ENCODE peak calls at places on chromosomes 11 and 22, in eight cellular contexts. A, O, X, B, I, C, L and H are unnamed samples.

GRCh38 chr11:125224391-125225015 is 60.0 kb downstream of the PKNOX2 start:
- DNase-seq in A (peak), X (peak), L (no peak), B (peak), O (peak), I (peak), C (no peak), H (no peak)

GRCh38 chr11:959027-959426 is 33.4 kb downstream of the AP2A2 start:
- DNase-seq in B (no peak), C (no peak), L (no peak), O (peak), A (no peak), I (no peak), X (no peak), H (no peak)

GRCh38 chr22:28442951-28443876 is 236.4 kb downstream of the TTC28 start:
- DNase-seq in B (peak), C (no peak), L (no peak), O (peak), X (peak), A (peak), I (peak), H (peak)

GRCh38 chr11:107526197-107526596 is 39.3 kb downstream of the ALKBH8 start:
- DNase-seq in C (no peak), A (no peak), O (no peak), I (no peak), X (no peak), B (no peak), L (no peak), H (no peak)

GRCh38 chr22:36052505-36052941 is 23.9 kb upstream of the RBFOX2 start:
- DNase-seq in B (no peak), L (no peak), C (peak), A (no peak), O (peak), X (peak), I (no peak), H (no peak)

GRCh38 chr11:73173755-73174494 is 31.8 kb upstream of the FCHSD2 start:
- DNase-seq in B (no peak), I (peak), X (no peak), A (no peak), O (no peak), L (no peak), C (peak), H (no peak)

GRCh38 chr22:27422442-27422841 is 379.1 kb downstream of the MN1 start:
- DNase-seq in I (no peak), O (peak), B (no peak), X (no peak), C (no peak), L (no peak), A (no peak), H (no peak)

GRCh38 chr11:108221981-108222685 is at the start of gene NPAT:
- DNase-seq in X (no peak), B (peak), L (no peak), C (peak), I (no peak), A (no peak), O (no peak), H (no peak)

GRCh38 chr11:123742778-123743177 is 1.3 kb upstream of the ZNF202 start:
- DNase-seq in O (no peak), L (no peak), I (no peak), C (no peak), A (no peak), X (no peak), B (no peak), H (no peak)

GRCh38 chr22:39941661-39942060 is 18.5 kb upstream of the TMA7B start:
- DNase-seq in X (no peak), B (no peak), A (no peak), C (no peak), L (no peak), I (no peak), O (no peak), H (no peak)

GRCh38 chr22:42931421-42932196 is 74.5 kb upstream of the ARFGAP3 start:
- DNase-seq in I (no peak), C (peak), O (no peak), B (no peak), X (no peak), L (no peak), A (no peak), H (no peak)

GRCh38 chr11:67264260-67264659 is 2.0 kb upstream of the GRK2 start:
- DNase-seq in C (no peak), B (no peak), O (no peak), X (no peak), A (no peak), I (no peak), L (no peak), H (no peak)

GRCh38 chr11:67262731-67263675 is 3.3 kb upstream of the GRK2 start:
- DNase-seq in O (peak), B (peak), X (peak), L (peak), I (peak), C (peak), A (peak), H (peak)

GRCh38 chr11:67260406-67260805 is 5.9 kb upstream of the GRK2 start:
- DNase-seq in B (no peak), O (no peak), I (no peak), L (no peak), X (no peak), C (no peak), A (no peak), H (no peak)

GRCh38 chr11:67261635-67261941 is 4.7 kb upstream of the GRK2 start:
- DNase-seq in O (no peak), L (no peak), X (no peak), I (no peak), B (no peak), C (no peak), A (no peak), H (no peak)

GRCh38 chr11:67261942-67262681 is 4.2 kb upstream of the GRK2 start:
- DNase-seq in I (no peak), L (no peak), A (no peak), C (no peak), B (no peak), O (no peak), X (no peak), H (no peak)
- TF ChIP-seq CTCF in I (no peak), L (no peak), A (no peak), C (no peak), B (no peak), O (no peak), X (no peak), H (no peak)

GRCh38 chr11:26227311-26227710 is 104.6 kb upstream of the ANO3 start:
- DNase-seq in B (peak), C (peak), I (no peak), X (peak), A (no peak), L (peak), O (peak), H (no peak)
- TF ChIP-seq CTCF in B (peak), C (peak), I (peak), X (peak), A (no peak), L (peak), O (peak), H (peak)

DNA sequence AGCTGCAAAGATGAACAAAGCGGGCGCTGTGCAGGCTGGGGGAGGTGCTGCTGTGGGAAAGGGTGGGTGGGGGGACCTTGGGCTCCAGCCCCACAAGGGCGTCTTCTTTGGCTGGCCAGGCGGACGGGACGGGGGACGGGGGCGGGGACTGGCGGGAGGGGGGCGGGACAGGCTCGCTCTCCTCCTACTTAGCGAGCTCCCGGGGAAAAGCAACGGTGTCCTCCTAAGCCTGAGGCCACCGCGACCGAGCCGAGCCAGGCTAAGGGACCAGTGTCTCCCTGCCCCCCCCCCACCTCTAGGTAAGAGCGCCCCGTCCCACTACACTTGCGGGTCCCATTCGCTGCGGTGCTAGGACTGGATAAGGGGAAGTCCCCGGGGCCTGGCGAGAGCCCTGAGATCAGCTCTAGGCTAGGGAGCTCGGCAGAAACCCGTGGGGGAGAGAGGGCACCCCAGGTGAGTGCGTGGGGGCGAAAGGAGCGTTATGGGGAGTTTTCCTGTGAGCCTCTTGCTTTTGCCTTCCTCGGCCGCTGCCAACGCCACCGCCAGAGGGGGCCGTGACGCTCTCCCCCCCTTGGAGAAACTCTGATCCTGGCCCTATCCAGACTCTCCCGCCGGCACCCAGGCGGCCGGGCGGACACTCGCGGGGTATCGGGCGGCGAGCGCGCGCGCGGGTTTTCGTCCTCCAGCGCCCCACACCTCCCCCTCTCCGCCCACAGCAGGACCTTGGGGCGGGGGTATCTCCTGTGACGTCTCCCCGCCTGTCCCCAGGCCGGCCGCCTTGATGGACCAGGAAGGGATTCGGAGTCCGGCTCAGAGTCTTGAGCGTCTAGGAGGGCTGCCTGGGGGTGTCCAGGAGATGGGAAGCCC is at the start of gene PHLDB1:
- DNase-seq in X (peak), I (peak), O (peak), A (peak), C (peak), L (no peak), B (peak), H (peak)
- TF ChIP-seq CTCF in X (peak), I (peak), O (peak), A (peak), C (peak), L (peak), B (peak), H (peak)

GRCh38 chr11:44825058-44825795 is 98.5 kb downstream of the TSPAN18 start:
- DNase-seq in C (no peak), O (no peak), X (no peak), L (no peak), I (no peak), A (no peak), B (no peak), H (no peak)

GRCh38 chr11:44823920-44824704 is 97.3 kb downstream of the TSPAN18 start:
- DNase-seq in X (no peak), I (no peak), A (peak), O (no peak), L (no peak), B (no peak), C (no peak), H (no peak)

GRCh38 chr11:44822369-44822768 is 95.6 kb downstream of the TSPAN18 start:
- DNase-seq in O (no peak), C (peak), X (no peak), I (no peak), B (no peak), L (no peak), A (no peak), H (no peak)

GRCh38 chr11:44826922-44827643 is 100.3 kb downstream of the TSPAN18 start:
- DNase-seq in O (no peak), I (no peak), X (no peak), A (no peak), B (no peak), C (no peak), L (no peak), H (no peak)

GRCh38 chr11:44823006-44823405 is 96.2 kb downstream of the TSPAN18 start:
- DNase-seq in A (peak), B (no peak), O (no peak), L (no peak), C (peak), X (no peak), I (no peak), H (no peak)
- TF ChIP-seq CTCF in A (peak), B (peak), O (no peak), L (peak), C (peak), X (peak), I (no peak), H (peak)

GRCh38 chr11:15683528-15683927 is 568.8 kb downstream of the INSC start:
- DNase-seq in X (no peak), A (no peak), O (no peak), B (no peak), L (no peak), I (no peak), C (no peak), H (no peak)
- TF ChIP-seq CTCF in X (no peak), A (no peak), O (no peak), B (no peak), L (no peak), I (no peak), C (no peak), H (no peak)

GRCh38 chr11:134634897-134635831 is 223.1 kb upstream of the B3GAT1 start:
- DNase-seq in L (no peak), X (no peak), C (no peak), A (no peak), B (no peak), O (no peak), I (no peak), H (no peak)
- TF ChIP-seq CTCF in L (no peak), X (no peak), C (no peak), A (no peak), B (no peak), O (no peak), I (no peak), H (peak)